ENCODE peak calls at places on chromosome 13, in nine cellular contexts. One of them, this sample, is unnamed.
A peak's percentile ranks its signal among the peaks of the same experiment; 100 is the strongest.

GRCh38 chr13:84641491-84641890 is 759.2 kb upstream of the SLITRK1 start:
- DNase-seq in pancreas: no peak
- DNase-seq in mucosa of descending colon: no peak
- DNase-seq in cardiac fibroblast: no peak
- DNase-seq in tibial artery: no peak
- DNase-seq in ascending aorta: no peak
- DNase-seq in fibroblast of mammary gland: peak; percentile 54
- DNase-seq in body of pancreas: no peak
- DNase-seq in left ventricle myocardium inferior: no peak
- DNase-seq in this sample: no peak

GRCh38 chr13:43815204-43815603 is 28.4 kb upstream of the ENOX1 start:
- DNase-seq in mucosa of descending colon: no peak
- DNase-seq in ascending aorta: no peak
- DNase-seq in cardiac fibroblast: peak; percentile 92
- DNase-seq in tibial artery: no peak
- DNase-seq in body of pancreas: no peak
- DNase-seq in left ventricle myocardium inferior: no peak
- DNase-seq in fibroblast of mammary gland: peak; percentile 29
- DNase-seq in pancreas: no peak
- DNase-seq in this sample: no peak

GRCh38 chr13:33174491-33174890 is 111.1 kb downstream of the STARD13 start:
- DNase-seq in cardiac fibroblast: no peak
- DNase-seq in tibial artery: no peak
- DNase-seq in mucosa of descending colon: no peak
- DNase-seq in fibroblast of mammary gland: no peak
- DNase-seq in ascending aorta: no peak
- DNase-seq in left ventricle myocardium inferior: no peak
- DNase-seq in pancreas: no peak
- DNase-seq in body of pancreas: no peak
- DNase-seq in this sample: no peak

GRCh38 chr13:27151798-27152599 is 19.6 kb downstream of the USP12 start:
- DNase-seq in fibroblast of mammary gland: no peak
- DNase-seq in pancreas: no peak
- DNase-seq in tibial artery: no peak
- DNase-seq in cardiac fibroblast: no peak
- DNase-seq in ascending aorta: no peak
- DNase-seq in mucosa of descending colon: peak; percentile 35
- DNase-seq in left ventricle myocardium inferior: no peak
- DNase-seq in body of pancreas: no peak
- DNase-seq in this sample: no peak

GRCh38 chr13:68170961-68171360 is 940.8 kb upstream of the PCDH9 start:
- DNase-seq in pancreas: no peak
- DNase-seq in tibial artery: no peak
- DNase-seq in left ventricle myocardium inferior: no peak
- DNase-seq in mucosa of descending colon: no peak
- DNase-seq in fibroblast of mammary gland: no peak
- DNase-seq in ascending aorta: no peak
- DNase-seq in body of pancreas: no peak
- DNase-seq in cardiac fibroblast: no peak
- DNase-seq in this sample: no peak

GRCh38 chr13:111395511-111396393 is 75.3 kb downstream of the TEX29 start:
- DNase-seq in body of pancreas: no peak
- DNase-seq in tibial artery: peak; percentile 48
- DNase-seq in fibroblast of mammary gland: no peak
- DNase-seq in mucosa of descending colon: no peak
- DNase-seq in pancreas: no peak
- DNase-seq in left ventricle myocardium inferior: no peak
- DNase-seq in cardiac fibroblast: no peak
- DNase-seq in ascending aorta: peak; percentile 45
- DNase-seq in this sample: peak; percentile 10

GRCh38 chr13:75704194-75704941 is 68.2 kb downstream of the LMO7 start:
- DNase-seq in tibial artery: no peak
- DNase-seq in cardiac fibroblast: peak; percentile 51
- DNase-seq in mucosa of descending colon: no peak
- DNase-seq in left ventricle myocardium inferior: no peak
- DNase-seq in body of pancreas: no peak
- DNase-seq in pancreas: no peak
- DNase-seq in fibroblast of mammary gland: peak; percentile 75
- DNase-seq in ascending aorta: no peak
- DNase-seq in this sample: no peak

GRCh38 chr13:97316390-97316789 is 94.3 kb downstream of the MBNL2 start:
- DNase-seq in tibial artery: no peak
- DNase-seq in fibroblast of mammary gland: no peak
- DNase-seq in mucosa of descending colon: no peak
- DNase-seq in left ventricle myocardium inferior: peak; percentile 48
- DNase-seq in cardiac fibroblast: no peak
- DNase-seq in body of pancreas: no peak
- DNase-seq in pancreas: no peak
- DNase-seq in ascending aorta: no peak
- DNase-seq in this sample: no peak

GRCh38 chr13:22562116-22562515 is 618.7 kb upstream of the SGCG start:
- DNase-seq in fibroblast of mammary gland: peak; percentile 1
- DNase-seq in pancreas: no peak
- DNase-seq in left ventricle myocardium inferior: no peak
- DNase-seq in mucosa of descending colon: no peak
- DNase-seq in tibial artery: no peak
- DNase-seq in ascending aorta: no peak
- DNase-seq in body of pancreas: no peak
- DNase-seq in cardiac fibroblast: no peak
- DNase-seq in this sample: no peak

GRCh38 chr13:35485451-35485850 is 9.0 kb upstream of the MAB21L1 start:
- DNase-seq in body of pancreas: no peak
- DNase-seq in pancreas: no peak
- DNase-seq in ascending aorta: no peak
- DNase-seq in mucosa of descending colon: no peak
- DNase-seq in cardiac fibroblast: no peak
- DNase-seq in tibial artery: no peak
- DNase-seq in left ventricle myocardium inferior: no peak
- DNase-seq in fibroblast of mammary gland: no peak
- DNase-seq in this sample: no peak

GRCh38 chr13:27728271-27728670 is 64.0 kb upstream of the GSX1 start:
- DNase-seq in pancreas: no peak
- DNase-seq in fibroblast of mammary gland: no peak
- DNase-seq in ascending aorta: no peak
- DNase-seq in mucosa of descending colon: no peak
- DNase-seq in tibial artery: no peak
- DNase-seq in cardiac fibroblast: no peak
- DNase-seq in left ventricle myocardium inferior: no peak
- DNase-seq in body of pancreas: no peak
- DNase-seq in this sample: no peak

GRCh38 chr13:77902319-77902963 is 16.2 kb downstream of the EDNRB start:
- DNase-seq in mucosa of descending colon: no peak
- DNase-seq in pancreas: no peak
- DNase-seq in cardiac fibroblast: no peak
- DNase-seq in ascending aorta: no peak
- DNase-seq in left ventricle myocardium inferior: no peak
- DNase-seq in tibial artery: no peak
- DNase-seq in fibroblast of mammary gland: no peak
- DNase-seq in body of pancreas: no peak
- DNase-seq in this sample: no peak

GRCh38 chr13:20206836-20207235 is 14.1 kb upstream of the GJB2 start:
- DNase-seq in cardiac fibroblast: no peak
- DNase-seq in pancreas: no peak
- DNase-seq in fibroblast of mammary gland: no peak
- DNase-seq in body of pancreas: no peak
- DNase-seq in tibial artery: no peak
- DNase-seq in ascending aorta: no peak
- DNase-seq in mucosa of descending colon: no peak
- DNase-seq in left ventricle myocardium inferior: no peak
- DNase-seq in this sample: no peak

GRCh38 chr13:107138468-107138867 is 570.5 kb upstream of the ARGLU1 start:
- DNase-seq in ascending aorta: no peak
- DNase-seq in body of pancreas: no peak
- DNase-seq in cardiac fibroblast: no peak
- DNase-seq in mucosa of descending colon: no peak
- DNase-seq in left ventricle myocardium inferior: no peak
- DNase-seq in pancreas: no peak
- DNase-seq in tibial artery: no peak
- DNase-seq in fibroblast of mammary gland: peak; percentile 1
- DNase-seq in this sample: no peak

GRCh38 chr13:107138987-107139386 is 571.0 kb upstream of the ARGLU1 start:
- DNase-seq in cardiac fibroblast: no peak
- DNase-seq in body of pancreas: no peak
- DNase-seq in pancreas: no peak
- DNase-seq in left ventricle myocardium inferior: no peak
- DNase-seq in ascending aorta: no peak
- DNase-seq in tibial artery: no peak
- DNase-seq in mucosa of descending colon: no peak
- DNase-seq in fibroblast of mammary gland: no peak
- DNase-seq in this sample: no peak

GRCh38 chr13:107144432-107144831 is 576.5 kb upstream of the ARGLU1 start:
- DNase-seq in cardiac fibroblast: peak; percentile 0
- DNase-seq in left ventricle myocardium inferior: no peak
- DNase-seq in mucosa of descending colon: no peak
- DNase-seq in pancreas: no peak
- DNase-seq in tibial artery: no peak
- DNase-seq in fibroblast of mammary gland: peak; percentile 5
- DNase-seq in body of pancreas: no peak
- DNase-seq in ascending aorta: no peak
- DNase-seq in this sample: no peak

DNA sequence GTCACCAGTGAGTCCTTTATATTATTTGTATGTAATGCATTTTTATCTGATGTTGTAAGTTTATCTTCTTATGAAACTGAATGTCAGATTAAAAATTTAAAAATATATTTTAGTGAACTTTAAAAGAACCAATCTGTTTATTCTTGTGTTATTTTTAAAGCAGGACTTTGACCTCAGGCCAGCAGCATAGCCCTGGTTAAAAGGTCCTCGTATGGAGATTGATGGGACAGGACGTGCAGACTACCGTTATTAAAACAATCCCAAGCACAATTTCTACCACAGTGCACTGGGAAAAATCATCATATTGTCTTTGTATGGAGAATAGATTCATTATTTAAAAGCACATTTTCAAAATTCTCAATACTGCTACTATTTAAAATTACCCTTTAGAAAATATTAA is 573.8 kb upstream of the ARGLU1 start:
- DNase-seq in pancreas: no peak
- DNase-seq in tibial artery: no peak
- DNase-seq in cardiac fibroblast: no peak
- DNase-seq in fibroblast of mammary gland: no peak
- DNase-seq in left ventricle myocardium inferior: no peak
- DNase-seq in body of pancreas: no peak
- DNase-seq in ascending aorta: no peak
- DNase-seq in mucosa of descending colon: no peak
- DNase-seq in this sample: no peak
- H3K4me3 ChIP-seq in pancreas: no peak overlapping the region
- H3K4me3 ChIP-seq in tibial artery: no peak overlapping the region
- H3K4me3 ChIP-seq in cardiac fibroblast: no peak overlapping the region
- H3K4me3 ChIP-seq in fibroblast of mammary gland: no peak overlapping the region
- H3K4me3 ChIP-seq in left ventricle myocardium inferior: no peak overlapping the region
- H3K4me3 ChIP-seq in body of pancreas: no peak overlapping the region
- H3K4me3 ChIP-seq in ascending aorta: no peak overlapping the region
- H3K4me3 ChIP-seq in mucosa of descending colon: no peak overlapping the region
- H3K4me3 ChIP-seq in this sample: no peak overlapping the region

GRCh38 chr13:23696610-23697009 is 126.4 kb downstream of the TNFRSF19 start:
- DNase-seq in pancreas: no peak
- DNase-seq in fibroblast of mammary gland: no peak
- DNase-seq in left ventricle myocardium inferior: no peak
- DNase-seq in body of pancreas: no peak
- DNase-seq in cardiac fibroblast: no peak
- DNase-seq in ascending aorta: no peak
- DNase-seq in tibial artery: no peak
- DNase-seq in mucosa of descending colon: no peak
- DNase-seq in this sample: no peak
- H3K4me3 ChIP-seq in pancreas: no peak overlapping the region
- H3K4me3 ChIP-seq in fibroblast of mammary gland: no peak overlapping the region
- H3K4me3 ChIP-seq in left ventricle myocardium inferior: peak overlapping the region; percentile 53
- H3K4me3 ChIP-seq in body of pancreas: no peak overlapping the region
- H3K4me3 ChIP-seq in cardiac fibroblast: no peak overlapping the region
- H3K4me3 ChIP-seq in ascending aorta: no peak overlapping the region
- H3K4me3 ChIP-seq in tibial artery: no peak overlapping the region
- H3K4me3 ChIP-seq in mucosa of descending colon: no peak overlapping the region
- H3K4me3 ChIP-seq in this sample: no peak overlapping the region

GRCh38 chr13:114119196-114119595 is 13.2 kb downstream of the RASA3 start:
- DNase-seq in cardiac fibroblast: peak; percentile 88
- DNase-seq in left ventricle myocardium inferior: no peak
- DNase-seq in mucosa of descending colon: no peak
- DNase-seq in body of pancreas: peak; percentile 42
- DNase-seq in fibroblast of mammary gland: peak; percentile 84
- DNase-seq in tibial artery: no peak
- DNase-seq in ascending aorta: no peak
- DNase-seq in pancreas: no peak
- DNase-seq in this sample: no peak

GRCh38 chr13:114116734-114117133 is 15.7 kb downstream of the RASA3 start:
- DNase-seq in mucosa of descending colon: no peak
- DNase-seq in cardiac fibroblast: no peak
- DNase-seq in fibroblast of mammary gland: no peak
- DNase-seq in body of pancreas: no peak
- DNase-seq in left ventricle myocardium inferior: no peak
- DNase-seq in ascending aorta: peak; percentile 25
- DNase-seq in pancreas: no peak
- DNase-seq in tibial artery: peak; percentile 10
- DNase-seq in this sample: no peak

GRCh38 chr13:114118763-114119123 is 13.7 kb downstream of the RASA3 start:
- DNase-seq in cardiac fibroblast: peak; percentile 65
- DNase-seq in pancreas: peak; percentile 46
- DNase-seq in fibroblast of mammary gland: peak; percentile 48
- DNase-seq in body of pancreas: peak; percentile 74
- DNase-seq in tibial artery: no peak
- DNase-seq in mucosa of descending colon: no peak
- DNase-seq in ascending aorta: no peak
- DNase-seq in left ventricle myocardium inferior: no peak
- DNase-seq in this sample: no peak

GRCh38 chr13:114115796-114116195 is 16.6 kb downstream of the RASA3 start:
- DNase-seq in ascending aorta: peak; percentile 56
- DNase-seq in left ventricle myocardium inferior: no peak
- DNase-seq in body of pancreas: no peak
- DNase-seq in fibroblast of mammary gland: no peak
- DNase-seq in pancreas: no peak
- DNase-seq in mucosa of descending colon: peak; percentile 9
- DNase-seq in tibial artery: peak; percentile 48
- DNase-seq in cardiac fibroblast: no peak
- DNase-seq in this sample: no peak

GRCh38 chr13:114118086-114118762 is 14.2 kb downstream of the RASA3 start:
- DNase-seq in pancreas: no peak
- DNase-seq in body of pancreas: peak; percentile 3
- DNase-seq in mucosa of descending colon: no peak
- DNase-seq in left ventricle myocardium inferior: no peak
- DNase-seq in cardiac fibroblast: no peak
- DNase-seq in tibial artery: no peak
- DNase-seq in ascending aorta: no peak
- DNase-seq in fibroblast of mammary gland: no peak
- DNase-seq in this sample: no peak
- H3K4me3 ChIP-seq in pancreas: no peak overlapping the region
- H3K4me3 ChIP-seq in body of pancreas: no peak overlapping the region
- H3K4me3 ChIP-seq in mucosa of descending colon: no peak overlapping the region
- H3K4me3 ChIP-seq in left ventricle myocardium inferior: no peak overlapping the region
- H3K4me3 ChIP-seq in cardiac fibroblast: peak overlapping the region; percentile 27
- H3K4me3 ChIP-seq in tibial artery: no peak overlapping the region
- H3K4me3 ChIP-seq in ascending aorta: no peak overlapping the region
- H3K4me3 ChIP-seq in fibroblast of mammary gland: no peak overlapping the region
- H3K4me3 ChIP-seq in this sample: no peak overlapping the region

DNA sequence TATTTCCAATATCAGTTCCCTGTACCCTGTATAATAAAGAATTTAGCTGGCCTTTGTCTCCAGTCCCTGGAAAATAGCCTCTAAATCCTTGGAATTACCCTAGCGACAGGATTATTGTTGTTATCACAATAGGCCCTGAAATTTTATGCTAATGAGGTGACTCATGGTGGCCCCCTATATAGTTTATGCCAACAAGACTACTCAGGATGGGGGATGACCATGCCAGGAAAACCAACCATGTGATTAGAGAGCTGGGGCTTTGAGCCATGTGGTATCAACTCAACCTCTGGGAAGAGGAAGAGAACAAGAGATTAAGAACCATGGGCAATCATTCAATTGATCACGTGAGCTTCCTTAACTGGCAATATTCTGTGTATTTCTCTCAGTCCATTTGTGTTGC is 72.6 kb downstream of the KATNAL1 start:
- DNase-seq in pancreas: no peak
- DNase-seq in fibroblast of mammary gland: no peak
- DNase-seq in cardiac fibroblast: peak; percentile 62
- DNase-seq in left ventricle myocardium inferior: no peak
- DNase-seq in mucosa of descending colon: no peak
- DNase-seq in tibial artery: no peak
- DNase-seq in ascending aorta: no peak
- DNase-seq in body of pancreas: no peak
- DNase-seq in this sample: no peak
- H3K4me3 ChIP-seq in pancreas: no peak overlapping the region
- H3K4me3 ChIP-seq in fibroblast of mammary gland: no peak overlapping the region
- H3K4me3 ChIP-seq in cardiac fibroblast: no peak overlapping the region
- H3K4me3 ChIP-seq in left ventricle myocardium inferior: no peak overlapping the region
- H3K4me3 ChIP-seq in mucosa of descending colon: no peak overlapping the region
- H3K4me3 ChIP-seq in tibial artery: no peak overlapping the region
- H3K4me3 ChIP-seq in ascending aorta: no peak overlapping the region
- H3K4me3 ChIP-seq in body of pancreas: no peak overlapping the region
- H3K4me3 ChIP-seq in this sample: no peak overlapping the region

This sample was measured in heart left ventricle.